ENCODE peak calls at places on chromosomes 13 and 19, in ten cellular contexts. H is Jurkat, Clone E6-1; P is RPMI7951; Z is neural crest cell; B is HuH-7.5; X is dermis microvascular lymphatic vessel endothelial cell; R is activated B cell treated with CpG ODN at 0.5 μM for 24 hours; I is body of pancreas; Q is central memory CD8-positive, alpha-beta T cell; C is NCI-H460. U is an unnamed sample.

GRCh38 chr19:19642506-19643157 is 825 bp downstream of the GMIP start:
- DNase-seq in P (peak), C (no peak), B (peak), Z (no peak), R (no peak), Q (peak), H (no peak), X (no peak), I (no peak), U (no peak)

GRCh38 chr13:45142440-45143345 is 22.4 kb downstream of the GTF2F2 start:
- DNase-seq in H (no peak), Z (no peak), P (peak), X (no peak), B (no peak), I (no peak), C (no peak), R (no peak), Q (no peak), U (peak)

GRCh38 chr13:51844862-51845573 is at the start of gene TMEM272:
- DNase-seq in R (peak), I (peak), B (peak), Z (peak), Q (no peak), X (no peak), P (peak), H (no peak), C (peak), U (peak)

GRCh38 chr19:55377356-55378131 is 918 bp downstream of the TMEM190 start:
- DNase-seq in Z (no peak), C (no peak), X (no peak), R (no peak), H (no peak), P (no peak), Q (no peak), I (no peak), B (no peak), U (no peak)

GRCh38 chr13:94195715-94196114 is 283.8 kb downstream of the DCT start:
- DNase-seq in I (peak), B (no peak), X (no peak), H (no peak), Z (no peak), R (no peak), Q (no peak), P (peak), C (no peak), U (no peak)

GRCh38 chr19:3054972-3055740 is 7.1 kb downstream of the TLE5 start:
- DNase-seq in C (no peak), Z (no peak), R (no peak), B (no peak), Q (no peak), H (no peak), I (peak), P (no peak), X (no peak), U (peak)

GRCh38 chr13:77265336-77265735 is 61.6 kb downstream of the MYCBP2 start:
- DNase-seq in B (no peak), H (no peak), X (no peak), Q (no peak), R (no peak), P (no peak), Z (no peak), I (no peak), C (no peak), U (no peak)

GRCh38 chr19:45470147-45471081 is 2.6 kb downstream of the FOSB start:
- DNase-seq in Q (peak), X (no peak), Z (no peak), P (peak), C (no peak), I (no peak), H (no peak), B (no peak), R (peak), U (no peak)

GRCh38 chr13:110874508-110874960 is 40.3 kb downstream of the ANKRD10 start:
- DNase-seq in C (peak), Q (no peak), Z (peak), B (peak), I (peak), X (no peak), H (peak), P (peak), R (no peak), U (peak)

GRCh38 chr19:54420383-54421168 is 5.3 kb downstream of the TTYH1 start:
- DNase-seq in P (no peak), X (no peak), R (no peak), Z (peak), H (no peak), C (no peak), Q (no peak), I (peak), B (peak), U (peak)

GRCh38 chr19:39479916-39480315 is 722 bp upstream of the TIMM50 start:
- DNase-seq in X (no peak), Q (no peak), B (no peak), H (no peak), I (no peak), P (no peak), Z (no peak), R (no peak), C (no peak), U (no peak)

GRCh38 chr13:22049384-22049783 is 378.5 kb downstream of the FGF9 start:
- DNase-seq in Z (no peak), Q (no peak), P (no peak), C (no peak), B (no peak), H (no peak), I (no peak), X (no peak), R (no peak), U (no peak)

GRCh38 chr13:91347996-91348905 is 764 bp downstream of the MIR17HG start:
- DNase-seq in X (no peak), Q (peak), B (peak), P (peak), Z (peak), H (no peak), I (peak), C (no peak), R (peak), U (no peak)

GRCh38 chr13:52359534-52359933 is 46.4 kb downstream of the THSD1 start:
- DNase-seq in B (no peak), Z (no peak), C (no peak), Q (no peak), I (no peak), X (no peak), H (no peak), R (no peak), P (no peak), U (no peak)

GRCh38 chr19:1704339-1704738 is 49.0 kb upstream of the ONECUT3 start:
- DNase-seq in I (no peak), C (no peak), X (no peak), Q (no peak), H (no peak), B (no peak), Z (no peak), R (no peak), P (no peak), U (no peak)

GRCh38 chr13:110187501-110188161 is 119.3 kb downstream of the COL4A1 start:
- DNase-seq in B (no peak), I (peak), R (no peak), X (no peak), Q (no peak), P (peak), C (no peak), Z (no peak), H (no peak), U (no peak)

GRCh38 chr13:50969691-50970090 is 60.1 kb downstream of the RNASEH2B start:
- DNase-seq in I (no peak), R (no peak), P (peak), X (no peak), H (peak), B (no peak), Q (no peak), Z (no peak), C (no peak), U (no peak)

GRCh38 chr19:11345122-11345752 is 831 bp downstream of the TMEM205 start:
- DNase-seq in H (no peak), C (no peak), B (no peak), X (no peak), Q (no peak), Z (no peak), P (no peak), R (no peak), I (no peak), U (no peak)